ENCODE peak calls at places on chromosomes 2 and 18, in four cellular contexts. One of them, this sample, is unnamed.

GRCh38 chr2:109266998-109267854 is 138.2 kb downstream of the SH3RF3 start:
- DNase-seq in CD4-positive, alpha-beta T cell: no peak
- DNase-seq in PC-9: peak; percentile 55
- DNase-seq in stimulated activated CD4-positive, alpha-beta T cell treated with anti-CD3 and anti-CD28 coated beads, Interleukin-1b, Interleukin-23, amount 100 ng/mL, for 48 hours: no peak
- DNase-seq in this sample: peak; percentile 43

GRCh38 chr2:70767699-70768584 is at the start of gene ADD2:
- DNase-seq in CD4-positive, alpha-beta T cell: peak; percentile 15
- DNase-seq in PC-9: no peak
- DNase-seq in stimulated activated CD4-positive, alpha-beta T cell treated with anti-CD3 and anti-CD28 coated beads, Interleukin-1b, Interleukin-23, amount 100 ng/mL, for 48 hours: peak; percentile 72
- DNase-seq in this sample: no peak

GRCh38 chr2:163187119-163187518 is 348.6 kb upstream of the KCNH7 start:
- DNase-seq in CD4-positive, alpha-beta T cell: no peak
- DNase-seq in PC-9: no peak
- DNase-seq in stimulated activated CD4-positive, alpha-beta T cell treated with anti-CD3 and anti-CD28 coated beads, Interleukin-1b, Interleukin-23, amount 100 ng/mL, for 48 hours: no peak
- DNase-seq in this sample: no peak

GRCh38 chr18:3597159-3597977 is 147.4 kb downstream of the TGIF1 start:
- DNase-seq in CD4-positive, alpha-beta T cell: no peak
- DNase-seq in PC-9: no peak
- DNase-seq in stimulated activated CD4-positive, alpha-beta T cell treated with anti-CD3 and anti-CD28 coated beads, Interleukin-1b, Interleukin-23, amount 100 ng/mL, for 48 hours: no peak
- DNase-seq in this sample: peak; percentile 23

GRCh38 chr2:64401501-64401880 is 52.5 kb upstream of the LGALSL start:
- DNase-seq in CD4-positive, alpha-beta T cell: no peak
- DNase-seq in PC-9: peak; percentile 80
- DNase-seq in stimulated activated CD4-positive, alpha-beta T cell treated with anti-CD3 and anti-CD28 coated beads, Interleukin-1b, Interleukin-23, amount 100 ng/mL, for 48 hours: no peak
- DNase-seq in this sample: no peak

GRCh38 chr2:8505311-8505920 is 176.4 kb upstream of the ID2 start:
- DNase-seq in CD4-positive, alpha-beta T cell: no peak
- DNase-seq in PC-9: no peak
- DNase-seq in stimulated activated CD4-positive, alpha-beta T cell treated with anti-CD3 and anti-CD28 coated beads, Interleukin-1b, Interleukin-23, amount 100 ng/mL, for 48 hours: no peak
- DNase-seq in this sample: no peak

GRCh38 chr2:100624536-100624935 is 61.7 kb downstream of the PDCL3 start:
- DNase-seq in CD4-positive, alpha-beta T cell: no peak
- DNase-seq in PC-9: no peak
- DNase-seq in stimulated activated CD4-positive, alpha-beta T cell treated with anti-CD3 and anti-CD28 coated beads, Interleukin-1b, Interleukin-23, amount 100 ng/mL, for 48 hours: no peak
- DNase-seq in this sample: no peak

GRCh38 chr2:85435986-85436835 is 17.7 kb downstream of the SH2D6 start:
- DNase-seq in CD4-positive, alpha-beta T cell: no peak
- DNase-seq in PC-9: no peak
- DNase-seq in stimulated activated CD4-positive, alpha-beta T cell treated with anti-CD3 and anti-CD28 coated beads, Interleukin-1b, Interleukin-23, amount 100 ng/mL, for 48 hours: no peak
- DNase-seq in this sample: no peak

GRCh38 chr18:5895300-5895885 is at the start of gene TMEM200C:
- DNase-seq in CD4-positive, alpha-beta T cell: no peak
- DNase-seq in PC-9: no peak
- DNase-seq in stimulated activated CD4-positive, alpha-beta T cell treated with anti-CD3 and anti-CD28 coated beads, Interleukin-1b, Interleukin-23, amount 100 ng/mL, for 48 hours: no peak
- DNase-seq in this sample: no peak

GRCh38 chr2:80335411-80335810 is 30.9 kb upstream of the LRRTM1 start:
- DNase-seq in CD4-positive, alpha-beta T cell: no peak
- DNase-seq in PC-9: no peak
- DNase-seq in stimulated activated CD4-positive, alpha-beta T cell treated with anti-CD3 and anti-CD28 coated beads, Interleukin-1b, Interleukin-23, amount 100 ng/mL, for 48 hours: no peak
- DNase-seq in this sample: no peak

GRCh38 chr2:222448806-222449205 is 24.5 kb downstream of the SGPP2 start:
- DNase-seq in CD4-positive, alpha-beta T cell: no peak
- DNase-seq in PC-9: no peak
- DNase-seq in stimulated activated CD4-positive, alpha-beta T cell treated with anti-CD3 and anti-CD28 coated beads, Interleukin-1b, Interleukin-23, amount 100 ng/mL, for 48 hours: no peak
- DNase-seq in this sample: peak; percentile 45

GRCh38 chr2:18792684-18793083 is 203.3 kb upstream of the NT5C1B start:
- DNase-seq in CD4-positive, alpha-beta T cell: no peak
- DNase-seq in PC-9: no peak
- DNase-seq in stimulated activated CD4-positive, alpha-beta T cell treated with anti-CD3 and anti-CD28 coated beads, Interleukin-1b, Interleukin-23, amount 100 ng/mL, for 48 hours: no peak
- DNase-seq in this sample: peak; percentile 26

GRCh38 chr18:13266208-13267100 is 47.9 kb downstream of the LDLRAD4 start:
- DNase-seq in CD4-positive, alpha-beta T cell: no peak
- DNase-seq in PC-9: no peak
- DNase-seq in stimulated activated CD4-positive, alpha-beta T cell treated with anti-CD3 and anti-CD28 coated beads, Interleukin-1b, Interleukin-23, amount 100 ng/mL, for 48 hours: peak; percentile 74
- DNase-seq in this sample: no peak

GRCh38 chr2:105114551-105114950 is 76.7 kb downstream of the MRPS9 start:
- DNase-seq in CD4-positive, alpha-beta T cell: no peak
- DNase-seq in PC-9: peak; percentile 46
- DNase-seq in stimulated activated CD4-positive, alpha-beta T cell treated with anti-CD3 and anti-CD28 coated beads, Interleukin-1b, Interleukin-23, amount 100 ng/mL, for 48 hours: no peak
- DNase-seq in this sample: peak; percentile 85

GRCh38 chr2:62038980-62039771 is 133.7 kb downstream of the COMMD1 start:
- DNase-seq in CD4-positive, alpha-beta T cell: no peak
- DNase-seq in PC-9: no peak
- DNase-seq in stimulated activated CD4-positive, alpha-beta T cell treated with anti-CD3 and anti-CD28 coated beads, Interleukin-1b, Interleukin-23, amount 100 ng/mL, for 48 hours: peak; percentile 24
- DNase-seq in this sample: peak; percentile 83

GRCh38 chr2:213818436-213818835 is 534.2 kb downstream of the SPAG16 start:
- DNase-seq in CD4-positive, alpha-beta T cell: no peak
- DNase-seq in PC-9: no peak
- DNase-seq in stimulated activated CD4-positive, alpha-beta T cell treated with anti-CD3 and anti-CD28 coated beads, Interleukin-1b, Interleukin-23, amount 100 ng/mL, for 48 hours: no peak
- DNase-seq in this sample: peak; percentile 7

GRCh38 chr2:67867735-67868134 is 195.1 kb downstream of the C1D start:
- DNase-seq in CD4-positive, alpha-beta T cell: no peak
- DNase-seq in PC-9: no peak
- DNase-seq in stimulated activated CD4-positive, alpha-beta T cell treated with anti-CD3 and anti-CD28 coated beads, Interleukin-1b, Interleukin-23, amount 100 ng/mL, for 48 hours: no peak
- DNase-seq in this sample: peak; percentile 22

GRCh38 chr2:237465515-237466227 is 21.4 kb upstream of the MLPH start:
- DNase-seq in CD4-positive, alpha-beta T cell: no peak
- DNase-seq in PC-9: peak; percentile 97
- DNase-seq in stimulated activated CD4-positive, alpha-beta T cell treated with anti-CD3 and anti-CD28 coated beads, Interleukin-1b, Interleukin-23, amount 100 ng/mL, for 48 hours: no peak
- DNase-seq in this sample: peak; percentile 99

GRCh38 chr18:53797998-53798397 is 426.5 kb downstream of the MBD2 start:
- DNase-seq in CD4-positive, alpha-beta T cell: no peak
- DNase-seq in PC-9: no peak
- DNase-seq in stimulated activated CD4-positive, alpha-beta T cell treated with anti-CD3 and anti-CD28 coated beads, Interleukin-1b, Interleukin-23, amount 100 ng/mL, for 48 hours: no peak
- DNase-seq in this sample: no peak

GRCh38 chr2:11305338-11305737 is 39.1 kb downstream of the ROCK2 start:
- DNase-seq in CD4-positive, alpha-beta T cell: no peak
- DNase-seq in PC-9: no peak
- DNase-seq in stimulated activated CD4-positive, alpha-beta T cell treated with anti-CD3 and anti-CD28 coated beads, Interleukin-1b, Interleukin-23, amount 100 ng/mL, for 48 hours: no peak
- DNase-seq in this sample: peak; percentile 29

GRCh38 chr18:36594621-36595020 is 234.2 kb downstream of the TPGS2 start:
- DNase-seq in CD4-positive, alpha-beta T cell: no peak
- DNase-seq in PC-9: no peak
- DNase-seq in stimulated activated CD4-positive, alpha-beta T cell treated with anti-CD3 and anti-CD28 coated beads, Interleukin-1b, Interleukin-23, amount 100 ng/mL, for 48 hours: no peak
- DNase-seq in this sample: no peak

GRCh38 chr2:237253046-237253723 is 160.8 kb downstream of the COL6A3 start:
- DNase-seq in CD4-positive, alpha-beta T cell: no peak
- DNase-seq in PC-9: peak; percentile 89
- DNase-seq in stimulated activated CD4-positive, alpha-beta T cell treated with anti-CD3 and anti-CD28 coated beads, Interleukin-1b, Interleukin-23, amount 100 ng/mL, for 48 hours: no peak
- DNase-seq in this sample: no peak

GRCh38 chr2:194883711-194884110 is 773.3 kb upstream of the SLC39A10 start:
- DNase-seq in CD4-positive, alpha-beta T cell: no peak
- DNase-seq in PC-9: no peak
- DNase-seq in stimulated activated CD4-positive, alpha-beta T cell treated with anti-CD3 and anti-CD28 coated beads, Interleukin-1b, Interleukin-23, amount 100 ng/mL, for 48 hours: no peak
- DNase-seq in this sample: no peak

GRCh38 chr2:106839849-106840595 is 45.9 kb downstream of the ST6GAL2 start:
- DNase-seq in CD4-positive, alpha-beta T cell: no peak
- DNase-seq in PC-9: no peak
- DNase-seq in stimulated activated CD4-positive, alpha-beta T cell treated with anti-CD3 and anti-CD28 coated beads, Interleukin-1b, Interleukin-23, amount 100 ng/mL, for 48 hours: no peak
- DNase-seq in this sample: peak; percentile 18

GRCh38 chr2:121211689-121212151 is 73.3 kb downstream of the TFCP2L1 start:
- DNase-seq in CD4-positive, alpha-beta T cell: no peak
- DNase-seq in PC-9: peak; percentile 67
- DNase-seq in stimulated activated CD4-positive, alpha-beta T cell treated with anti-CD3 and anti-CD28 coated beads, Interleukin-1b, Interleukin-23, amount 100 ng/mL, for 48 hours: no peak
- DNase-seq in this sample: no peak

GRCh38 chr2:238606311-238606710 is 179.6 kb downstream of the ASB1 start:
- DNase-seq in CD4-positive, alpha-beta T cell: no peak
- DNase-seq in PC-9: no peak
- DNase-seq in stimulated activated CD4-positive, alpha-beta T cell treated with anti-CD3 and anti-CD28 coated beads, Interleukin-1b, Interleukin-23, amount 100 ng/mL, for 48 hours: no peak
- DNase-seq in this sample: no peak

GRCh38 chr2:237181844-237182243 is 96.2 kb downstream of the COPS8 start:
- DNase-seq in CD4-positive, alpha-beta T cell: no peak
- DNase-seq in PC-9: peak; percentile 57
- DNase-seq in stimulated activated CD4-positive, alpha-beta T cell treated with anti-CD3 and anti-CD28 coated beads, Interleukin-1b, Interleukin-23, amount 100 ng/mL, for 48 hours: no peak
- DNase-seq in this sample: peak; percentile 96

GRCh38 chr2:37713258-37713700 is 41.8 kb upstream of the CDC42EP3 start:
- DNase-seq in CD4-positive, alpha-beta T cell: no peak
- DNase-seq in PC-9: no peak
- DNase-seq in stimulated activated CD4-positive, alpha-beta T cell treated with anti-CD3 and anti-CD28 coated beads, Interleukin-1b, Interleukin-23, amount 100 ng/mL, for 48 hours: no peak
- DNase-seq in this sample: peak; percentile 96

GRCh38 chr2:181698230-181698629 is 17.9 kb upstream of the NEUROD1 start:
- DNase-seq in CD4-positive, alpha-beta T cell: no peak
- DNase-seq in PC-9: no peak
- DNase-seq in stimulated activated CD4-positive, alpha-beta T cell treated with anti-CD3 and anti-CD28 coated beads, Interleukin-1b, Interleukin-23, amount 100 ng/mL, for 48 hours: no peak
- DNase-seq in this sample: no peak

GRCh38 chr2:105929506-105929905 is 184.8 kb downstream of the NCK2 start:
- DNase-seq in CD4-positive, alpha-beta T cell: peak; percentile 15
- DNase-seq in PC-9: no peak
- DNase-seq in stimulated activated CD4-positive, alpha-beta T cell treated with anti-CD3 and anti-CD28 coated beads, Interleukin-1b, Interleukin-23, amount 100 ng/mL, for 48 hours: peak; percentile 23
- DNase-seq in this sample: peak; percentile 18

This sample was measured in choroid plexus epithelial cell.